ENCODE peak calls at places on chromosomes 4 and X, in five cellular contexts. V is ecto neural progenitor cell; H is stimulated activated CD4-positive, alpha-beta T cell treated with anti-CD3 and anti-CD28 coated beads, Interleukin-1b, Interleukin-23, amount 100 ng/mL, for 24 hours; Q is brain microvascular endothelial cell; X is Right ventricle myocardium inferior. K is an unnamed sample.

GRCh38 chrX:129593137-129593536 is 53.1 kb downstream of the OCRL start:
- DNase-seq in Q (no peak), V (no peak), H (no peak), X (no peak), K (no peak)

GRCh38 chr4:98185279-98185678 is 42.0 kb upstream of the STPG2 start:
- DNase-seq in H (no peak), X (no peak), Q (no peak), V (no peak), K (no peak)

GRCh38 chr4:1711055-1711905 is 839 bp downstream of the SLBP start:
- DNase-seq in X (peak; percentile 75), Q (peak; percentile 44), H (no peak), V (peak; percentile 69), K (no peak)

GRCh38 chr4:657338-658030 is 16.6 kb downstream of the ATP5ME start:
- DNase-seq in X (peak; percentile 45), Q (no peak), H (no peak), V (no peak), K (no peak)

GRCh38 chr4:84852081-84852480 is 114.4 kb downstream of the WDFY3 start:
- DNase-seq in V (no peak), Q (no peak), X (no peak), H (no peak), K (peak; percentile 93)

GRCh38 chrX:84873176-84873575 is 130.5 kb upstream of the APOOL start:
- DNase-seq in Q (no peak), V (no peak), X (no peak), H (no peak), K (no peak)

GRCh38 chrX:47278684-47279083 is 45.9 kb downstream of the USP11 start:
- DNase-seq in X (no peak), Q (peak; percentile 14), H (no peak), V (no peak), K (no peak)

GRCh38 chr4:8478801-8479744 is 38.5 kb downstream of the TRMT44 start:
- DNase-seq in Q (peak; percentile 11), X (no peak), H (no peak), V (no peak), K (no peak)

GRCh38 chr4:62912531-62912930 is 1496.7 kb downstream of the TECRL start:
- DNase-seq in X (no peak), V (no peak), Q (no peak), H (no peak), K (no peak)

GRCh38 chrX:2410279-2411020 is 90.3 kb downstream of the DHRSX start:
- DNase-seq in V (no peak), X (no peak), H (no peak), Q (no peak), K (no peak)

K was measured in pons.